ENCODE peak calls at places on chromosome 2, in six cellular contexts. L, X, D, N, B and J are unnamed samples.

GRCh38 chr2:181431674-181432073 is 25.5 kb upstream of the ITGA4 start:
- DNase-seq in N (no peak), D (no peak), B (no peak), X (no peak), L (no peak), J (no peak)

GRCh38 chr2:231531408-231532188 is 1.4 kb upstream of the NMUR1 start:
- DNase-seq in X (peak), N (peak), D (peak), B (no peak), L (no peak), J (no peak)

GRCh38 chr2:212505583-212505982 is 33.0 kb downstream of the ERBB4 start:
- DNase-seq in X (peak), L (no peak), B (no peak), N (no peak), D (no peak), J (no peak)

GRCh38 chr2:85413592-85414421 is 3.6 kb upstream of the CAPG start:
- DNase-seq in N (peak), X (peak), D (peak), B (no peak), L (no peak), J (no peak)

GRCh38 chr2:169159686-169160085 is 90.3 kb downstream of the DHRS9 start:
- DNase-seq in N (peak), L (no peak), D (no peak), X (no peak), B (no peak), J (no peak)

GRCh38 chr2:11598228-11598731 is 64.4 kb downstream of the GREB1 start:
- DNase-seq in X (no peak), B (no peak), N (no peak), D (no peak), L (no peak), J (no peak)

GRCh38 chr2:20661028-20661980 is 5.6 kb upstream of the GDF7 start:
- DNase-seq in B (peak), X (peak), N (peak), D (peak), L (peak), J (peak)

GRCh38 chr2:10447300-10448207 is 573 bp downstream of the ODC1 start:
- DNase-seq in X (peak), D (peak), B (no peak), L (no peak), N (peak), J (peak)

GRCh38 chr2:23107341-23107941 is 277.5 kb upstream of the KLHL29 start:
- DNase-seq in X (no peak), L (no peak), D (no peak), B (no peak), N (no peak), J (no peak)

GRCh38 chr2:238285653-238286082 is 2.7 kb downstream of the PER2 start:
- DNase-seq in D (peak), N (peak), L (no peak), B (no peak), X (peak), J (peak)

GRCh38 chr2:188042412-188042811 is 249.3 kb upstream of the GULP1 start:
- DNase-seq in N (peak), D (peak), X (peak), L (no peak), B (no peak), J (no peak)

GRCh38 chr2:181977661-181978350 is 7.8 kb upstream of the PPP1R1C start:
- DNase-seq in D (peak), X (peak), L (no peak), N (peak), B (no peak), J (no peak)

GRCh38 chr2:191030521-191031154 is 16.7 kb upstream of the STAT1 start:
- DNase-seq in N (peak), L (peak), D (peak), B (no peak), X (peak), J (no peak)

GRCh38 chr2:131132729-131133128 is 27.6 kb downstream of the PLEKHB2 start:
- DNase-seq in N (no peak), L (no peak), D (no peak), B (no peak), X (peak), J (no peak)

GRCh38 chr2:234770081-234770506 is 181.7 kb upstream of the SH3BP4 start:
- DNase-seq in L (peak), X (peak), B (no peak), D (peak), N (peak), J (no peak)

GRCh38 chr2:95026471-95027368 is 1.2 kb downstream of the MAL start:
- DNase-seq in X (peak), D (no peak), N (no peak), B (no peak), L (no peak), J (no peak)

GRCh38 chr2:50831666-50832065 is 200.3 kb downstream of the NRXN1 start:
- DNase-seq in B (no peak), N (no peak), X (no peak), D (no peak), L (no peak), J (no peak)

GRCh38 chr2:240965296-240965904 is 33.0 kb upstream of the SNED1 start:
- DNase-seq in X (no peak), N (no peak), D (no peak), B (no peak), L (no peak), J (no peak)

GRCh38 chr2:30422437-30422805 is 24.6 kb upstream of the LCLAT1 start:
- DNase-seq in D (peak), X (peak), B (no peak), N (peak), L (no peak), J (no peak)

GRCh38 chr2:222703866-222704265 is 32.4 kb downstream of the MOGAT1 start:
- DNase-seq in B (no peak), D (peak), N (peak), X (no peak), L (no peak), J (no peak)

GRCh38 chr2:101624706-101625332 is 72.7 kb upstream of the MAP4K4 start:
- DNase-seq in X (no peak), L (no peak), B (no peak), N (no peak), D (no peak), J (no peak)
- H2BK15ac ChIP-seq in X (no peak), L (no peak), B (peak), N (no peak), D (no peak), J (no peak)

DNA sequence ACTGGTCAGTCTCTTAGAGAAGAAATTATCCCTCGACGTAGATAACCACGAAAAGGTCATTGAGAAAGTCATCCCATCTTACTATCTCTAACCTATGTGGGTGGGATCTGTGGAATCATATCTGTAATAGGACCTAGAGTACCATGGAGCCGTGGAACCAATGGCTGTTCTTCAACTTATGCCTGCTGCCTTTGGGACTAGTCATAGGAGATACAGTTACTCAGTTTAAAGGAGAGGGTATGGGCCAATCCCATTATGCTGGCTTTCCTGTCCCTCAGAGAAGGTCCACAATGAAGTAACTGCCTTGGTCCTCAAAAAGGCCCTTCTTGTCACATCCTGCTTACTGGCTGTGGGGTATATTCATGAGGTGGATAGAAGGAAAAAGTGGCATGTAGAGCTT is 77.5 kb downstream of the FEZ2 start:
- DNase-seq in B (no peak), N (no peak), X (no peak), L (no peak), D (no peak), J (no peak)
- H2BK15ac ChIP-seq in B (no peak), N (no peak), X (no peak), L (no peak), D (no peak), J (no peak)

GRCh38 chr2:84323890-84324289 is 135.2 kb downstream of the SUCLG1 start:
- DNase-seq in N (no peak), B (no peak), L (no peak), D (no peak), X (no peak), J (no peak)
- H2BK15ac ChIP-seq in N (no peak), B (no peak), L (no peak), D (no peak), X (no peak), J (no peak)

GRCh38 chr2:17184512-17184911 is 333.7 kb downstream of the RAD51AP2 start:
- DNase-seq in L (no peak), D (no peak), X (no peak), B (no peak), N (no peak), J (no peak)
- H2BK15ac ChIP-seq in L (no peak), D (no peak), X (no peak), B (no peak), N (no peak), J (no peak)

GRCh38 chr2:183536714-183537113 is 412.5 kb downstream of the NUP35 start:
- DNase-seq in L (no peak), X (no peak), B (no peak), D (no peak), N (no peak), J (no peak)

GRCh38 chr2:183543731-183544130 is 419.5 kb downstream of the NUP35 start:
- DNase-seq in D (no peak), X (no peak), N (no peak), B (no peak), L (no peak), J (no peak)

GRCh38 chr2:183541766-183542165 is 417.5 kb downstream of the NUP35 start:
- DNase-seq in X (no peak), N (peak), D (no peak), L (no peak), B (no peak), J (no peak)

GRCh38 chr2:183543222-183543621 is 419.0 kb downstream of the NUP35 start:
- DNase-seq in N (no peak), L (no peak), B (no peak), X (no peak), D (no peak), J (no peak)

DNA sequence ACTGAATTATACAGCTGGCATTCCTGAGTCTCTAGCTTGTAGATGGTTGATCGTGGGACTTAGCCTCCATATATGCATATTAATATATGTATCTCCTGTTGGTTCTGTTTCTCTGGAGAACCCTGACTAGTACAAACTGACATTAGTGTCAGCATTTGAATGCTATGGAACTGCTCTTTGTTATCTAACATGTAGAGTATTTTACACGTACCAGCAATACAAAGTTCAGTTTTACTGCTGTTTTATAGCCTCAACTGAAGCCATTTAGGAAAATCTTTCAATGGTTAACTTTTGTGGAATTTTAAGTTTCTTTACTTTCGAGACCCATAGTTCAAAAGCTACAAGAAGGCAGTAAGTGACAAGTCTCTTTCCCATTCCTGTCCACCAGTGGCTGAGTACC is 418.4 kb downstream of the NUP35 start:
- DNase-seq in B (no peak), N (no peak), X (no peak), D (no peak), L (no peak), J (no peak)
- H2BK15ac ChIP-seq in B (no peak), N (no peak), X (no peak), D (no peak), L (no peak), J (no peak)

DNA sequence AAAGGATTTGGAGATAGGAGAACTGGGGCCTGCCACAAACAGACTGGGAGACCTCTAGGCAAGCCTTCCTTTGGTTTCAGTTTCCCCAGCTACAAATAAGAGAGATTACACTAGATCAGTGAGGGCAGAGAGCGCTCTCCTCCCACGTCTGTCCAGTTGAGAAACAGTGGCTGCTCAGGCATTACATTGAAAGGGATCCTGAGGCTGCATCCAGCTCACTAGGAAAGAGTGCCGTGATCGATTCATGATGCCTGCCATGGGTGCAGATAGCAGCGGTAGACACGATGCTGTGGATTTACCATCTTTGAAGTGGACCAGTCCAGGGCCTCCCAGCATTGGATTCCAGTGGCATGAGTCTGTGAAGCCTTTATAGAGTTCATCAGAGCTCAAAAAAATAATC is 62.6 kb downstream of the EN1 start:
- DNase-seq in X (no peak), L (no peak), N (no peak), D (no peak), B (no peak), J (no peak)
- H2BK15ac ChIP-seq in X (no peak), L (no peak), N (no peak), D (no peak), B (no peak), J (no peak)

DNA sequence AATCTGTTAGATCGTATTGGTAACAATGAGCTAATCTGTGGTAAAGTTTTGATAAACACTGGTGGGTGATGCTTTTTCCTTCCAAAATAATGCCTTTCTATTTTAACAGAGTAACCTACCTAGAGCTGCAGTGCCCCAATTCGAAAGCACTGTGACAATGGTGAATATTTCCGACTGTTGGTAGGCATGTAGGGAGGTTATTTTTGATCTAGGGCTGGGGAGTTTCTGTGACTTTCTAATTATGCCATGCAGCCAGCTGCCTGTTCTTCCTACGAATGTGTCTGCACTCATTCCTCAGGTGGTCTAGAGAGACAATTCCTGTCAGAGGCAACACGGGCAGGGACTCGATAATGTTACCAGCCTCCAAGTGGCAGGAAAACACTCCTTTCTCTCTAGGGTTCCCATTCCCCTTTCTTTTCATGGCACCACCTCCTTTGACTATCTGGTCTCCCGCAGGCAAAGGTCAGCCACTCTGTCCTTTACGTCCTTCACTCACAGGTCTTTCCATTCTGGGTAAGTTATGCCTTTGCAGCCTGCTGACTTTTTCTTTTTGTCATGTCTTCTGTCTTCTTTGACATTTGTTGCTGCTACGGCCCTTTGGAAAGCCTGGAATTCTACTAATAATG is 167.2 kb upstream of the MGAT5 start:
- DNase-seq in X (peak), D (no peak), B (no peak), N (no peak), L (peak), J (no peak)
- H2BK15ac ChIP-seq in X (no peak), D (no peak), B (no peak), N (no peak), L (no peak), J (no peak)

GRCh38 chr2:237085261-237086221 is at the start of gene COPS8:
- DNase-seq in N (peak), B (peak), D (peak), X (peak), L (peak), J (peak)
- H2BK15ac ChIP-seq in N (no peak), B (no peak), D (peak), X (no peak), L (no peak), J (no peak)